ENCODE peak calls at places on chromosomes 7 and 10, in eight cellular contexts. G, L, R, E, J, X, P and Q are unnamed samples.

GRCh38 chr10:788796-789748 is 99.6 kb upstream of the DIP2C start:
- DNase-seq in E (peak), X (peak), G (peak), R (peak), J (no peak), L (peak), P (peak), Q (peak)

GRCh38 chr7:44313621-44314031 is 11.8 kb downstream of the CAMK2B start:
- DNase-seq in L (no peak), E (peak), P (no peak), G (no peak), X (no peak), R (no peak), J (no peak), Q (no peak)

GRCh38 chr7:26379711-26380110 is 88.0 kb downstream of the SNX10 start:
- DNase-seq in E (no peak), J (no peak), R (no peak), G (no peak), L (no peak), P (no peak), X (no peak), Q (no peak)

GRCh38 chr7:129644634-129645230 is 33.2 kb downstream of the NRF1 start:
- DNase-seq in L (peak), J (no peak), P (peak), E (no peak), R (no peak), X (no peak), G (no peak), Q (no peak)

GRCh38 chr7:121504478-121504877 is 108.4 kb upstream of the FAM3C start:
- DNase-seq in P (peak), X (no peak), R (peak), E (no peak), J (no peak), L (no peak), G (peak), Q (no peak)

GRCh38 chr7:128880791-128881457 is 18.3 kb downstream of the ATP6V1F start:
- DNase-seq in L (no peak), R (no peak), E (peak), G (no peak), P (no peak), X (peak), J (no peak), Q (no peak)

GRCh38 chr7:952548-953441 is 1.7 kb downstream of the ADAP1 start:
- DNase-seq in L (no peak), R (no peak), E (peak), J (no peak), P (no peak), G (no peak), X (peak), Q (no peak)

GRCh38 chr7:135834262-135834661 is 85.6 kb upstream of the FAM180A start:
- DNase-seq in P (no peak), L (no peak), G (no peak), J (no peak), R (no peak), E (no peak), X (no peak), Q (no peak)

GRCh38 chr10:120456143-120456625 is 843 bp upstream of the PLPP4 start:
- DNase-seq in P (no peak), J (no peak), L (no peak), R (no peak), G (no peak), E (no peak), X (no peak), Q (no peak)

GRCh38 chr7:99092064-99092720 is 51.7 kb downstream of the SMURF1 start:
- DNase-seq in L (no peak), J (no peak), R (no peak), E (no peak), G (no peak), X (no peak), P (no peak), Q (peak)

GRCh38 chr7:158097511-158098124 is 490.0 kb downstream of the PTPRN2 start:
- DNase-seq in G (no peak), E (no peak), R (no peak), P (no peak), X (no peak), J (no peak), L (no peak), Q (no peak)

GRCh38 chr7:79430391-79430790 is 23.1 kb downstream of the MAGI2 start:
- DNase-seq in X (no peak), L (no peak), G (no peak), E (no peak), J (no peak), R (no peak), P (no peak), Q (no peak)

GRCh38 chr7:15280078-15280734 is 281.6 kb downstream of the AGMO start:
- DNase-seq in L (no peak), R (no peak), X (no peak), G (no peak), P (no peak), J (no peak), E (no peak), Q (no peak)

GRCh38 chr7:85184599-85185354 is 2.1 kb downstream of the SEMA3D start:
- DNase-seq in R (no peak), X (no peak), L (no peak), J (no peak), P (peak), E (no peak), G (no peak), Q (no peak)

GRCh38 chr7:14902589-14902963 is at the start of gene DGKB:
- DNase-seq in E (peak), X (peak), L (no peak), G (no peak), J (no peak), P (peak), R (no peak), Q (peak)

GRCh38 chr10:52216852-52217251 is 97.2 kb upstream of the DKK1 start:
- DNase-seq in P (peak), G (no peak), R (no peak), L (no peak), E (no peak), X (no peak), J (no peak), Q (no peak)

GRCh38 chr7:13770305-13770704 is 219.2 kb downstream of the ETV1 start:
- DNase-seq in X (no peak), G (no peak), L (no peak), P (peak), J (no peak), E (no peak), R (peak), Q (no peak)

GRCh38 chr10:69407621-69408301 is 9.0 kb downstream of the TACR2 start:
- DNase-seq in E (no peak), P (no peak), L (no peak), X (no peak), J (no peak), G (peak), R (no peak), Q (no peak)

GRCh38 chr7:8249121-8249520 is 12.8 kb downstream of the ICA1 start:
- DNase-seq in J (no peak), L (no peak), E (no peak), X (no peak), G (no peak), R (no peak), P (no peak), Q (no peak)

GRCh38 chr10:3693031-3693714 is 91.8 kb downstream of the KLF6 start:
- DNase-seq in G (no peak), L (no peak), P (no peak), J (no peak), E (no peak), R (no peak), X (no peak), Q (no peak)

GRCh38 chr10:21329995-21330627 is 195.4 kb downstream of the SKIDA1 start:
- DNase-seq in L (peak), E (no peak), J (no peak), R (peak), G (peak), X (no peak), P (peak), Q (no peak)

GRCh38 chr7:135335628-135336139 is 102.0 kb downstream of the STRA8 start:
- DNase-seq in G (peak), E (peak), P (peak), J (no peak), L (peak), R (peak), X (peak), Q (peak)

GRCh38 chr10:107544706-107545520 is 380.4 kb upstream of the SORCS1 start:
- DNase-seq in L (no peak), R (no peak), E (no peak), G (no peak), X (no peak), P (no peak), J (no peak), Q (no peak)

DNA sequence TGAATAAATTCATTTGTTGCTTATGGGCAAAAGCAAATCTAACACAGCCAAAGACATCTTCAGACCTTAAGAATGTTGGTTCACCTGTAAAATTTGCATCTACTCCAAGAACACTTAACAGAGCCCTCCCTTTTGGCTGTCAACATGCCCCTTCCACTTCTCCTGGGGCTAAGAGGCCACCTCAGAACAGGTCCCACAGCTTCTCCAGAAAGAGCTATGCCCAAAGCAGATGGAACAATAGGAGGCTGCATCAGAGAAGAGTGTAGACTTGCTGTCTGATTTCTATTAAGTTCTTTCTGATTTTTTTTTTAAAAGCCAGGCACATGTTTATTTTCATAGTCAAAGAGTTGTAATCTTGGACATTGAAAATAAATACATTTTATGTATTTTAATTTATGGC is 26.1 kb upstream of the TRIL start:
- DNase-seq in L (no peak), E (no peak), P (no peak), X (no peak), G (no peak), R (no peak), J (no peak), Q (no peak)
- H3K27ac ChIP-seq in L (no peak), E (peak), P (peak), X (no peak), G (peak), R (no peak), J (no peak), Q (no peak)

DNA sequence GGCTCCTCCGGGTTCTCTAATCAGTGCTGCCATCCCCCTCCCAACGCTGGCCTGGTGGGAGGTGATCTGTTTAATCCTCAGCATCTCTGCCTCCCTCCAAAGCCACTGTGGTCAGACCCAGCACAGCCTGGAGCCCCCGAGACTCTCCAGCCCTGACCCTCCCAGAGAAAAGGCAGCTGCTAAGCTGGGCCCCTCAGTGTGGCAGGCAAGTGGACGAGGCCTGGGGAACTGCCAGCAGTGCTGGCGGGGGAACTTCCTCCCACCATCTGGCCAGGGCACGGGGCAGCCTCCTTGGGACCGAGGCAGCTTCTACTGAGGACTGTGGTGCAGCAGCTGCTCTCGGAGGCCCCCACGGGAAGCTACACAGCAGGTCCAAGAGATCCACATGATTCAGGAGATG is 51.1 kb downstream of the DPYSL4 start:
- DNase-seq in R (no peak), G (no peak), J (no peak), P (no peak), E (no peak), X (no peak), L (no peak), Q (no peak)
- H3K27ac ChIP-seq in R (no peak), G (no peak), J (no peak), P (no peak), E (no peak), X (no peak), L (no peak), Q (no peak)

DNA sequence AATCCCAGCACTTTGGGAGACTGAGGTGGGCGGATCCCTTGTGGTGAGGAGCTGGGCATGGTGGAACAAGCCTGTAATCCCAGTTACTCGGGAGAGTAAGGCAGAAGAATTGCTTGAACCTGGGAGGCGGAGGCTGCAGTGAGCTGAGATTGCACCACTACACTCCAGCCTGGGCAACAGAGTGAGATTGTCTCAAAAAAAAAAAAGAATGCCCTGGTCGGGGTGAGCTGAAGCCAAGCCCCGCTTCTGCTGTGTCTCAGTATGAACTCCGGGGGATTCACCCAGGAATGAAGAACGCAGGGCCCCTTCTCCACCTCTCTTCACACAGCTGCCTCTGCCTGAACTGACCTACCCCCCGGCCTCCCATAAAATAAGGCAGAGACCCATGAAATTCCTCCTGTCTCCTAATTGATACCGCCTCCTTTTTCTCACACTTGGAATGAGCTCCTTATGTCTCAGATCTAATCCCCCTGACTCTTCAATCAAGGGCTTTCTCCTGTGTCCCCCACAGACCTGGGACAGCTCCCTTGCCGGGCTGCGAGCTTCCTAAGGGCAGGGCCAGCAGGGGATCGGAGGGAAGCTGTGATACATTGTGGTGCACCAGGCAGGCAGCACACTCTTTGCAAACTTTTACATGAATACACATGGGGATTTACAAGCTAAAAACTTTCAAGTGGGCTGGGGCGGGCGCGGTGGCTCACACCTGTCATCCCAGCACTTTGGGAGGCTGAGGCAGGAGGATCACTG is 911 bp upstream of the ZP3 start:
- DNase-seq in J (no peak), E (no peak), X (peak), R (no peak), G (no peak), L (no peak), P (no peak), Q (no peak)
- H3K27ac ChIP-seq in J (no peak), E (no peak), X (peak), R (peak), G (peak), L (peak), P (no peak), Q (no peak)

GRCh38 chr10:22438714-22439113 is 93.4 kb downstream of the SPAG6 start:
- DNase-seq in G (no peak), J (no peak), X (no peak), R (no peak), P (no peak), E (no peak), L (no peak), Q (no peak)

GRCh38 chr10:22443200-22443881 is 98.0 kb downstream of the SPAG6 start:
- DNase-seq in E (no peak), L (no peak), X (no peak), P (no peak), G (no peak), R (no peak), J (no peak), Q (no peak)

GRCh38 chr10:22442468-22442867 is 97.2 kb downstream of the SPAG6 start:
- DNase-seq in J (no peak), G (no peak), R (no peak), E (no peak), X (no peak), L (no peak), P (no peak), Q (no peak)

GRCh38 chr10:22444219-22444788 is 99.0 kb downstream of the SPAG6 start:
- DNase-seq in R (no peak), G (no peak), X (no peak), J (no peak), E (no peak), P (no peak), L (no peak), Q (no peak)

DNA sequence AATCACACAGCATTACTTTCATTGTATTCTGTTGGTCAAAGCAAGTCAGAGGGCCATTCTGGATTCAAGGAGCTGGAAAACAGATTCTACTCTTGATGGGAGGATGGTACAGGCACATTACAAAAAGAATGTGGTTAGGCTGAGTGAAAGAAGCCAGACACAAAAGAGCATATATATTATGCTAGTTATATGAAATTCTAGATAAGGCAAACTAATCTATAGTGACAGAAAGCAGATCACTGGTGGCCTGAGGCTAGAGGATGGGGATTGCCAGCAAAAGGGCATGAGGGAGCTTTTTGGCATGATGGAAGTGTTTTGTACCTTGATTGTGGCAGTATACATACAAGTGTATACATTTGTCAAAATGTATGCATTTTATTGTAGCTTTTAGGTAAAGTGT is 96.8 kb downstream of the SPAG6 start:
- DNase-seq in E (no peak), L (no peak), J (no peak), G (no peak), R (no peak), X (no peak), P (no peak), Q (no peak)
- H3K27ac ChIP-seq in E (no peak), L (no peak), J (no peak), G (no peak), R (no peak), X (no peak), P (no peak), Q (no peak)

GRCh38 chr10:82961864-82962263 is 1086.9 kb downstream of the NRG3 start:
- DNase-seq in X (no peak), J (no peak), G (no peak), R (no peak), L (no peak), E (no peak), P (no peak), Q (no peak)
- H3K27ac ChIP-seq in X (no peak), J (no peak), G (no peak), R (no peak), L (no peak), E (no peak), P (no peak), Q (no peak)

GRCh38 chr10:12710157-12710556 is 291.4 kb downstream of the CCDC3 start:
- DNase-seq in G (no peak), X (no peak), J (no peak), R (no peak), L (no peak), P (no peak), E (no peak), Q (no peak)

GRCh38 chr10:12709516-12709915 is 292.0 kb downstream of the CCDC3 start:
- DNase-seq in E (no peak), P (peak), J (no peak), R (no peak), L (no peak), X (no peak), G (peak), Q (no peak)

GRCh38 chr10:12708921-12709320 is 292.6 kb downstream of the CCDC3 start:
- DNase-seq in R (no peak), P (peak), E (no peak), X (no peak), L (no peak), G (no peak), J (no peak), Q (no peak)

GRCh38 chr10:12705943-12706342 is 295.6 kb downstream of the CCDC3 start:
- DNase-seq in P (no peak), G (no peak), E (no peak), L (no peak), X (no peak), R (no peak), J (no peak), Q (no peak)

GRCh38 chr10:12707461-12708185 is 293.9 kb downstream of the CCDC3 start:
- DNase-seq in R (no peak), G (peak), X (no peak), J (no peak), L (peak), P (peak), E (no peak), Q (peak)
- H3K27ac ChIP-seq in R (no peak), G (peak), X (no peak), J (no peak), L (peak), P (peak), E (peak), Q (no peak)